ENCODE peak calls at places on chromosomes 16 and 17, in five cellular contexts. J is adrenal gland, D is tibial nerve, L is ovary, K is Peyer's patch. I is an unnamed sample.

GRCh38 chr16:46729326-46729995 is 18.7 kb downstream of the MYLK3 start:
- DNase-seq in L (no peak), D (no peak), J (no peak), K (no peak), I (no peak)

GRCh38 chr17:278055-279028 is 74.3 kb downstream of the RPH3AL start:
- DNase-seq in J (peak), L (peak), D (no peak), K (no peak), I (peak)

GRCh38 chr17:45408611-45409421 is 23.9 kb downstream of the ARHGAP27 start:
- DNase-seq in L (no peak), K (no peak), D (no peak), J (no peak), I (no peak)

GRCh38 chr16:46885960-46886763 is 2.0 kb downstream of the GPT2 start:
- DNase-seq in J (no peak), L (no peak), D (peak), K (no peak), I (peak)

GRCh38 chr16:61798741-61799140 is 237.5 kb downstream of the CDH8 start:
- DNase-seq in K (no peak), D (no peak), L (no peak), J (no peak), I (no peak)

GRCh38 chr17:40582328-40582901 is 17.1 kb upstream of the CCR7 start:
- DNase-seq in L (no peak), D (no peak), K (peak), J (peak), I (peak)

GRCh38 chr17:28950752-28951427 is 428 bp downstream of the PHF12 start:
- DNase-seq in D (no peak), L (no peak), K (no peak), J (no peak), I (no peak)

GRCh38 chr16:4323845-4324478 is 8.1 kb downstream of the GLIS2 start:
- DNase-seq in K (no peak), L (peak), J (peak), D (peak), I (peak)

GRCh38 chr17:42879596-42879985 is 21.0 kb upstream of the G6PC1 start:
- DNase-seq in J (no peak), D (no peak), L (no peak), K (no peak), I (no peak)

GRCh38 chr17:69773081-69773480 is 301.9 kb upstream of the KCNJ16 start:
- DNase-seq in L (no peak), J (no peak), D (no peak), K (no peak), I (no peak)

GRCh38 chr17:69654981-69655581 is 240.6 kb downstream of the MAP2K6 start:
- DNase-seq in J (peak), K (no peak), D (no peak), L (no peak), I (no peak)

GRCh38 chr17:43673516-43674323 is 12.0 kb upstream of the MEOX1 start:
- DNase-seq in D (peak), K (peak), J (peak), L (peak), I (peak)

GRCh38 chr17:14206891-14207290 is 29.8 kb downstream of the CDRT15 start:
- DNase-seq in K (no peak), J (no peak), L (no peak), D (no peak), I (no peak)

GRCh38 chr16:8182761-8183160 is 407.6 kb downstream of the TMEM114 start:
- DNase-seq in K (no peak), J (no peak), D (no peak), L (no peak), I (no peak)

GRCh38 chr16:26649646-26650045 is 417.1 kb upstream of the C16orf82 start:
- DNase-seq in K (no peak), D (no peak), J (no peak), L (no peak), I (no peak)

GRCh38 chr17:410674-411401 is 58.2 kb upstream of the RPH3AL start:
- DNase-seq in J (peak), K (no peak), L (no peak), D (no peak), I (no peak)

GRCh38 chr17:58413684-58414083 is 3.6 kb downstream of the RNF43 start:
- DNase-seq in J (no peak), D (no peak), K (no peak), L (no peak), I (no peak)

GRCh38 chr16:20744922-20745440 is 3.4 kb upstream of the THUMPD1 start:
- DNase-seq in D (no peak), L (no peak), K (no peak), J (no peak), I (no peak)

GRCh38 chr17:82184761-82185160 is 27.9 kb downstream of the CCDC57 start:
- DNase-seq in D (no peak), J (no peak), L (no peak), K (no peak), I (no peak)

GRCh38 chr17:67633751-67634191 is 84.0 kb upstream of the NOL11 start:
- DNase-seq in J (no peak), K (no peak), D (no peak), L (no peak), I (no peak)

GRCh38 chr16:567362-568256 is 804 bp downstream of the NHLRC4 start:
- DNase-seq in L (no peak), D (no peak), J (no peak), K (no peak), I (no peak)

GRCh38 chr17:39636927-39637736 is at the start of gene STARD3:
- DNase-seq in L (peak), J (peak), K (peak), D (peak), I (peak)

DNA sequence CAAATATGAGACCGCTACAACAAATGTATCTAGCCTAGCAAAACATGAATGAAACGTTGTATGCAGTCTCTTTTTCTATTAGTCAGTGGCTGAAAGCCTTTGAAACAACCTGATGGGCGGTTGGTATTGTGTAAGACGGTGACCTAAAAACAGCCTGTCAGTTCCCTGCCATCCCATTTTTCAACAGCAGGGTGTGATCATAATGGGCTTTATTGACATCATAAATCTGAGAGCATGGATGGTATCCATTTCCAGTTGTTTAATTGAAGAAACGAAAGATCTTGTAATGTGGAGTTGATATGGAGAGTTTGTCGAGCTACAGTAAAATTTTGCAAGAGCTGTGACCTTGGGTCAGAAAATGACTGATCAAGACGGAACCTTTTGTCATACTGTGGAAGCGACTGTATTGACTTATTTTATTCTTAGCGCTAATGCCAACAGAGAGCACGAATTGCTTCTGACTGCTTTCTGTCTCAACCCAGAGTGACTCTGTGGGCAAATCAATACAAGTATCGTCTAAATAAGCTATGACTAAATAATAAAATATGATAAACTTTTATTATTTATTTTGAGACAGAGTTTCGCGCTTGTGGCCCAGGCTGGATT is 12.3 kb upstream of the MEIOB start:
- DNase-seq in J (no peak), L (no peak), D (no peak), K (no peak), I (no peak)
- TF ChIP-seq CTCF in J (peak), L (no peak), D (no peak), K (no peak), I (no peak)

GRCh38 chr17:35540589-35541404 is 3.3 kb upstream of the SLFN12L start:
- DNase-seq in L (no peak), K (peak), J (peak), D (peak), I (peak)

GRCh38 chr17:35539659-35540026 is 2.2 kb upstream of the SLFN12L start:
- DNase-seq in D (no peak), L (no peak), J (no peak), K (no peak), I (no peak)

GRCh38 chr17:35534694-35535093 is 2.8 kb downstream of the SLFN12L start:
- DNase-seq in K (no peak), J (no peak), D (no peak), L (no peak), I (no peak)

GRCh38 chr17:35537569-35538209 is at the start of gene SLFN12L:
- DNase-seq in D (no peak), J (no peak), L (no peak), K (no peak), I (no peak)

GRCh38 chr17:35536664-35537160 is 766 bp downstream of the SLFN12L start:
- DNase-seq in L (no peak), J (no peak), D (no peak), K (no peak), I (no peak)
- TF ChIP-seq POLR2A in L (no peak), J (no peak), D (no peak), K (no peak), I (no peak)

GRCh38 chr16:68655806-68656205 is 10.7 kb downstream of the CDH3 start:
- DNase-seq in K (no peak), D (no peak), J (no peak), L (no peak), I (no peak)

GRCh38 chr16:68662035-68662434 is 16.9 kb downstream of the CDH3 start:
- DNase-seq in K (no peak), D (no peak), J (no peak), L (no peak), I (no peak)

GRCh38 chr16:68658258-68658973 is 13.3 kb downstream of the CDH3 start:
- DNase-seq in L (no peak), J (no peak), K (no peak), D (no peak), I (no peak)

GRCh38 chr16:68656771-68657170 is 11.7 kb downstream of the CDH3 start:
- DNase-seq in J (no peak), D (no peak), K (no peak), L (no peak), I (no peak)

DNA sequence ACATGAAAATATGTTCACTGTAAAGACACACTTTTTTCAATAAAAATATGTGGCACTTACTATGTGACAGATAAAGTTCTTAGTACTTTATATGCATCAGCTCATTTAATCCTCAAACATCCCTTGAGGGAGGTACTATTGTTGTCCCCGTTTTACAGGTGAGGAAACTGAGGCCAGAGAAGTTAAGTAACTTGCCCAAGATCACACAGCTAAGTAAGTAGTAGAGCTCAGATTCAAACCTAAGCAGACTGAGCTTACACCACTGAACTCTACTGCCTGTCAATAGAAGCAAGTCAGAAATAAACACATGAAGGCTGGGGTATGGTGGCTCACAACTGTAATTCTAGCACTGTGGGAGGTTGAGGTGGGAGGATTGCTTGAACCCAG is 13.9 kb downstream of the CDH3 start:
- DNase-seq in D (no peak), J (no peak), L (no peak), K (no peak), I (no peak)
- H3K27ac ChIP-seq in D (no peak), J (no peak), L (no peak), K (no peak), I (no peak)

GRCh38 chr17:80284631-80285030 is 24.0 kb downstream of the RNF213 start:
- DNase-seq in D (no peak), K (no peak), L (no peak), J (no peak), I (no peak)

GRCh38 chr17:80285237-80285920 is 24.7 kb downstream of the RNF213 start:
- DNase-seq in D (no peak), K (no peak), L (no peak), J (no peak), I (no peak)

GRCh38 chr17:80287806-80288579 is 27.3 kb downstream of the RNF213 start:
- DNase-seq in L (no peak), D (no peak), J (no peak), K (no peak), I (no peak)

GRCh38 chr17:80287038-80287437 is 26.4 kb downstream of the RNF213 start:
- DNase-seq in J (peak), D (no peak), K (no peak), L (no peak), I (no peak)

GRCh38 chr17:80286638-80286960 is 25.9 kb downstream of the RNF213 start:
- DNase-seq in D (no peak), J (no peak), K (no peak), L (no peak), I (no peak)
- TF ChIP-seq CTCF in D (no peak), J (no peak), K (no peak), L (no peak), I (no peak)

I was measured in stomach.